ENCODE peak calls at places on chromosomes 12 and 14, in seven cellular contexts. M is stimulated activated CD8-positive, alpha-beta memory T cell treated with anti-CD3 and anti-CD28 coated beads, Interleukin-12 subunit alpha, Interleukin-12 subunit beta, amount 100 ng/mL, for 4 hours; B is non-pigmented ciliary epithelial cell; D is RWPE1; E is activated gamma-delta T cell treated with Interleukin-2 at 50 U/mL for 16 hours; R is activated T-cell treated with anti-CD3 and anti-CD28 coated beads, Interleukin-2, amount 50 U/mL, for 72 hours; F is astrocyte of the spinal cord. A is an unnamed sample.

GRCh38 chr12:105480162-105480561 is 149.7 kb downstream of the C12orf75 start:
- DNase-seq in R (no peak), M (no peak), F (no peak), B (no peak), E (no peak), D (no peak), A (no peak)

GRCh38 chr14:68874746-68875155 is 81.9 kb upstream of the ZFP36L1 start:
- DNase-seq in M (no peak), E (no peak), D (no peak), B (no peak), R (no peak), F (no peak), A (no peak)

GRCh38 chr12:124441443-124442190 is 125.8 kb downstream of the NCOR2 start:
- DNase-seq in R (no peak), M (no peak), D (peak), B (peak), F (peak), E (no peak), A (peak)

GRCh38 chr14:61381589-61381988 is 60.2 kb downstream of the PRKCH start:
- DNase-seq in E (no peak), B (no peak), R (no peak), F (no peak), D (peak), M (no peak), A (no peak)

GRCh38 chr12:120735181-120735580 is 9.6 kb downstream of the ACADS start:
- DNase-seq in F (no peak), D (no peak), E (no peak), R (no peak), B (no peak), M (no peak), A (no peak)

GRCh38 chr14:100587763-100588411 is 670 bp upstream of the BEGAIN start:
- DNase-seq in D (no peak), M (no peak), B (no peak), R (no peak), E (no peak), F (no peak), A (no peak)

GRCh38 chr12:65022960-65023359 is 98.1 kb downstream of the WIF1 start:
- DNase-seq in B (no peak), R (no peak), D (no peak), E (no peak), M (no peak), F (no peak), A (no peak)

GRCh38 chr14:55519473-55520080 is 60.4 kb upstream of the KTN1 start:
- DNase-seq in D (no peak), E (no peak), B (no peak), M (no peak), R (no peak), F (no peak), A (no peak)

GRCh38 chr14:101884537-101885253 is 79.7 kb upstream of the DYNC1H1 start:
- DNase-seq in E (no peak), R (no peak), M (no peak), D (no peak), B (no peak), F (no peak), A (no peak)

GRCh38 chr12:96099431-96099830 is 64.0 kb upstream of the LTA4H start:
- DNase-seq in R (no peak), F (no peak), B (no peak), E (no peak), D (no peak), M (no peak), A (no peak)

GRCh38 chr14:65880507-65880906 is 468.0 kb downstream of the FUT8 start:
- DNase-seq in B (no peak), D (no peak), E (no peak), M (no peak), F (no peak), R (no peak), A (no peak)

GRCh38 chr12:52238206-52238840 is 5.3 kb downstream of the KRT7 start:
- DNase-seq in E (no peak), M (no peak), R (no peak), F (no peak), B (no peak), D (no peak), A (no peak)

GRCh38 chr14:103404032-103404918 is 19.1 kb downstream of the MARK3 start:
- DNase-seq in E (no peak), F (no peak), R (no peak), M (no peak), D (no peak), B (no peak), A (no peak)

GRCh38 chr12:116964740-116965090 is 54.0 kb downstream of the FBXW8 start:
- DNase-seq in R (no peak), D (no peak), B (no peak), M (no peak), E (no peak), F (no peak), A (no peak)

GRCh38 chr14:90426663-90427062 is 29.8 kb downstream of the CALM1 start:
- DNase-seq in F (peak), R (no peak), D (no peak), E (no peak), M (no peak), B (no peak), A (peak)

GRCh38 chr12:47033797-47034555 is 45.4 kb upstream of the PCED1B start:
- DNase-seq in B (no peak), M (no peak), D (no peak), F (peak), R (no peak), E (no peak), A (no peak)

GRCh38 chr14:104604461-104605449 is at the start of gene TMEM179:
- DNase-seq in B (no peak), D (peak), M (no peak), F (no peak), R (peak), E (no peak), A (no peak)

GRCh38 chr14:61754627-61755381 is 7.4 kb upstream of the SNAPC1 start:
- DNase-seq in M (no peak), B (no peak), R (no peak), F (peak), D (no peak), E (no peak), A (no peak)

GRCh38 chr12:84056-84455 is 17.5 kb downstream of the IQSEC3 start:
- DNase-seq in R (no peak), B (no peak), D (no peak), F (no peak), E (no peak), M (no peak), A (no peak)

GRCh38 chr12:87827638-87828264 is 201.4 kb downstream of the C12orf50 start:
- DNase-seq in R (no peak), B (no peak), D (peak), E (no peak), M (no peak), F (peak), A (peak)

GRCh38 chr14:68713782-68714181 is 79.1 kb downstream of the ZFP36L1 start:
- DNase-seq in D (no peak), F (no peak), B (no peak), E (no peak), R (no peak), M (no peak), A (no peak)

A was measured in H4.